ENCODE peak calls at places on chromosomes 16 and 17, in four cellular contexts. M, B, V and U are unnamed samples.

GRCh38 chr16:75304521-75305363 is 53.3 kb upstream of the BCAR1 start:
- DNase-seq in M (no peak), V (no peak), B (no peak), U (peak; percentile 94)

GRCh38 chr17:76379275-76379641 is 5.2 kb upstream of the SPHK1 start:
- DNase-seq in M (no peak), B (no peak), V (no peak), U (no peak)

GRCh38 chr17:68351395-68351794 is 60.1 kb downstream of the ARSG start:
- DNase-seq in V (no peak), M (no peak), B (no peak), U (peak; percentile 9)

GRCh38 chr16:88292007-88292940 is 90.5 kb upstream of the ZNF469 start:
- DNase-seq in B (no peak), V (no peak), M (no peak), U (no peak)

GRCh38 chr17:56594528-56595418 is 1.3 kb downstream of the NOG start:
- DNase-seq in V (no peak), M (no peak), B (no peak), U (no peak)

GRCh38 chr17:29107933-29108805 is 65.2 kb downstream of the PIPOX start:
- DNase-seq in V (no peak), M (no peak), B (no peak), U (no peak)

GRCh38 chr16:56203052-56203451 is 11.8 kb downstream of the GNAO1 start:
- DNase-seq in V (no peak), B (peak; percentile 23), M (peak; percentile 22), U (peak; percentile 19)

GRCh38 chr17:32813021-32813420 is 63.9 kb downstream of the MYO1D start:
- DNase-seq in M (no peak), B (no peak), V (no peak), U (peak; percentile 50)

GRCh38 chr16:68658258-68658973 is 13.3 kb downstream of the CDH3 start:
- DNase-seq in B (no peak), M (no peak), V (no peak), U (peak; percentile 69)

GRCh38 chr17:80716986-80717385 is 172.3 kb downstream of the RPTOR start:
- DNase-seq in M (no peak), B (no peak), V (no peak), U (no peak)

GRCh38 chr16:50587543-50587942 is 39.3 kb downstream of the NKD1 start:
- DNase-seq in M (no peak), B (no peak), V (no peak), U (no peak)

GRCh38 chr16:56914896-56915295 is 17.0 kb upstream of the HERPUD1 start:
- DNase-seq in B (no peak), V (no peak), M (no peak), U (no peak)

GRCh38 chr16:26905336-26905735 is 161.4 kb upstream of the C16orf82 start:
- DNase-seq in M (no peak), B (no peak), V (no peak), U (no peak)

GRCh38 chr16:583470-583814 is 6.4 kb upstream of the RAB40C start:
- DNase-seq in M (no peak), B (no peak), V (no peak), U (no peak)

GRCh38 chr17:57889892-57890856 is 40.3 kb upstream of the MRPS23 start:
- DNase-seq in M (no peak), B (no peak), V (peak; percentile 95), U (peak; percentile 41)

GRCh38 chr17:39400547-39401411 is 647 bp downstream of the FBXL20 start:
- DNase-seq in B (peak; percentile 8), M (no peak), V (peak; percentile 74), U (peak; percentile 0)

GRCh38 chr16:8730335-8730915 is 56.0 kb downstream of the ABAT start:
- DNase-seq in B (no peak), M (no peak), V (no peak), U (no peak)

GRCh38 chr17:72984145-72984924 is 108.2 kb downstream of the SLC39A11 start:
- DNase-seq in M (no peak), B (no peak), V (no peak), U (peak; percentile 91)

GRCh38 chr16:87337247-87337646 is 20.1 kb upstream of the C16orf95 start:
- DNase-seq in B (no peak), V (no peak), M (peak; percentile 36), U (no peak)

GRCh38 chr17:376936-377863 is 24.6 kb upstream of the RPH3AL start:
- DNase-seq in M (no peak), B (no peak), V (no peak), U (no peak)

GRCh38 chr16:57945740-57946138 is 25.2 kb downstream of the CNGB1 start:
- DNase-seq in M (no peak), B (no peak), V (no peak), U (no peak)

GRCh38 chr17:49117581-49118230 is 14.9 kb upstream of the B4GALNT2 start:
- DNase-seq in V (no peak), M (peak; percentile 5), B (no peak), U (no peak)

GRCh38 chr16:59950431-59950830 is 1216.3 kb upstream of the GOT2 start:
- DNase-seq in M (no peak), B (no peak), V (no peak), U (no peak)

GRCh38 chr17:38605230-38605851 is 411 bp downstream of the SRCIN1 start:
- DNase-seq in B (no peak), V (no peak), M (no peak), U (no peak)

GRCh38 chr17:74427048-74427762 is 4.7 kb upstream of the GPRC5C start:
- DNase-seq in V (no peak), B (no peak), M (no peak), U (no peak)

GRCh38 chr16:12390644-12391043 is 413.0 kb downstream of the CPPED1 start:
- DNase-seq in B (no peak), V (no peak), M (no peak), U (peak; percentile 7)

GRCh38 chr17:79778504-79779087 is 648 bp downstream of the CBX2 start:
- DNase-seq in V (no peak), B (no peak), M (no peak), U (no peak)

GRCh38 chr17:28967240-28968135 is 16.2 kb upstream of the PHF12 start:
- DNase-seq in V (no peak), M (no peak), B (no peak), U (no peak)

GRCh38 chr17:74276561-74277009 is 2.6 kb downstream of the DNAI2 start:
- DNase-seq in M (no peak), B (no peak), V (no peak), U (no peak)

GRCh38 chr16:381788-382717 is at the start of gene PGAP6:
- DNase-seq in V (no peak), M (no peak), B (peak; percentile 57), U (no peak)

GRCh38 chr17:27914382-27914781 is 21.2 kb upstream of the LYRM9 start:
- DNase-seq in V (no peak), M (no peak), B (no peak), U (no peak)

GRCh38 chr17:75457047-75457654 is 716 bp downstream of the TMEM94 start:
- DNase-seq in M (no peak), B (no peak), V (no peak), U (no peak)

GRCh38 chr17:10790491-10791401 is 13.2 kb downstream of the TMEM238L start:
- DNase-seq in B (no peak), V (no peak), M (no peak), U (no peak)

GRCh38 chr16:66045626-66046025 is 320.9 kb upstream of the CDH5 start:
- DNase-seq in B (no peak), V (peak; percentile 63), M (no peak), U (no peak)

GRCh38 chr16:82344157-82344556 is 174.1 kb upstream of the MPHOSPH6 start:
- DNase-seq in M (no peak), V (no peak), B (no peak), U (no peak)